ENCODE peak calls at places on chromosome 19, in ten cellular contexts. X is IMR-90; K is hepatocyte; R is GM12864; V is tibial artery; U is neural progenitor cell; G is effector memory CD4-positive, alpha-beta T cell; F is thoracic aorta; O is WERI-Rb-1; E is lower leg skin. Q is an unnamed sample.

GRCh38 chr19:47351545-47351944 is 2.4 kb downstream of the DHX34 start:
- DNase-seq in X (peak; percentile 27), K (no peak), R (no peak), V (no peak), U (peak; percentile 31), G (no peak), F (no peak), O (no peak), E (no peak), Q (no peak)

GRCh38 chr19:28283592-28283991 is 929.4 kb downstream of the UQCRFS1 start:
- DNase-seq in X (no peak), K (no peak), R (no peak), V (no peak), U (no peak), G (no peak), F (no peak), O (no peak), E (no peak), Q (no peak)

GRCh38 chr19:38657633-38658222 is 10.3 kb downstream of the ACTN4 start:
- DNase-seq in X (peak; percentile 89), K (peak; percentile 51), R (no peak), V (no peak), U (peak; percentile 43), G (no peak), F (no peak), O (no peak), E (no peak), Q (no peak)

GRCh38 chr19:28296506-28296905 is 916.4 kb downstream of the UQCRFS1 start:
- DNase-seq in X (no peak), K (no peak), R (no peak), V (no peak), U (no peak), G (no peak), F (no peak), O (no peak), E (no peak), Q (peak; percentile 16)

GRCh38 chr19:35986664-35987570 is 8.1 kb upstream of the SDHAF1 start:
- DNase-seq in X (no peak), K (peak; percentile 34), R (no peak), V (no peak), U (peak; percentile 76), G (no peak), F (no peak), O (peak; percentile 83), E (peak; percentile 88), Q (no peak)

GRCh38 chr19:3136684-3137055 is 837 bp downstream of the GNA15 start:
- DNase-seq in X (no peak), K (no peak), R (no peak), V (no peak), U (no peak), G (no peak), F (no peak), O (no peak), E (no peak), Q (no peak)

GRCh38 chr19:17073869-17074627 is 1.2 kb downstream of the HAUS8 start:
- DNase-seq in X (peak; percentile 16), K (no peak), R (no peak), V (no peak), U (no peak), G (no peak), F (no peak), O (no peak), E (no peak), Q (no peak)

GRCh38 chr19:29724102-29724641 is 9.1 kb upstream of the C19orf12 start:
- DNase-seq in X (peak; percentile 5), K (peak; percentile 46), R (no peak), V (no peak), U (peak; percentile 71), G (no peak), F (no peak), O (peak; percentile 79), E (no peak), Q (no peak)

GRCh38 chr19:40750035-40750284 is 317 bp downstream of the ACTMAP start:
- DNase-seq in X (no peak), K (no peak), R (no peak), V (no peak), U (no peak), G (no peak), F (no peak), O (no peak), E (no peak), Q (no peak)

GRCh38 chr19:35909684-35910035 is 1.6 kb upstream of the TYROBP start:
- DNase-seq in X (no peak), K (no peak), R (no peak), V (no peak), U (no peak), G (no peak), F (no peak), O (no peak), E (no peak), Q (no peak)

GRCh38 chr19:42010245-42011126 is 16.5 kb upstream of the ATP1A3 start:
- DNase-seq in X (peak; percentile 60), K (no peak), R (no peak), V (no peak), U (no peak), G (no peak), F (no peak), O (no peak), E (no peak), Q (no peak)

GRCh38 chr19:30074096-30074495 is 132.1 kb downstream of the URI1 start:
- DNase-seq in X (no peak), K (no peak), R (no peak), V (peak; percentile 6), U (no peak), G (no peak), F (no peak), O (no peak), E (peak; percentile 54), Q (no peak)

GRCh38 chr19:2665103-2665502 is 37.4 kb downstream of the GNG7 start:
- DNase-seq in X (no peak), K (no peak), R (no peak), V (no peak), U (no peak), G (no peak), F (no peak), O (no peak), E (no peak), Q (no peak)

GRCh38 chr19:40524655-40525054 is 52.0 kb upstream of the SHKBP1 start:
- DNase-seq in X (no peak), K (no peak), R (no peak), V (no peak), U (no peak), G (no peak), F (no peak), O (no peak), E (no peak), Q (no peak)

GRCh38 chr19:51594774-51595109 is 23.7 kb downstream of the ZNF175 start:
- DNase-seq in X (peak; percentile 2), K (no peak), R (no peak), V (no peak), U (no peak), G (no peak), F (no peak), O (no peak), E (no peak), Q (no peak)

GRCh38 chr19:51593138-51593890 is 22.2 kb downstream of the ZNF175 start:
- DNase-seq in X (no peak), K (no peak), R (no peak), V (no peak), U (no peak), G (no peak), F (no peak), O (no peak), E (no peak), Q (no peak)

GRCh38 chr19:51595776-51596175 is 24.7 kb downstream of the ZNF175 start:
- DNase-seq in X (no peak), K (no peak), R (no peak), V (no peak), U (no peak), G (no peak), F (no peak), O (no peak), E (no peak), Q (no peak)

GRCh38 chr19:51593969-51594773 is 23.1 kb downstream of the ZNF175 start:
- DNase-seq in X (peak; percentile 97), K (peak; percentile 94), R (peak; percentile 94), V (peak; percentile 99), U (peak; percentile 95), G (peak; percentile 95), F (peak; percentile 86), O (peak; percentile 97), E (peak; percentile 99), Q (peak; percentile 80)

DNA sequence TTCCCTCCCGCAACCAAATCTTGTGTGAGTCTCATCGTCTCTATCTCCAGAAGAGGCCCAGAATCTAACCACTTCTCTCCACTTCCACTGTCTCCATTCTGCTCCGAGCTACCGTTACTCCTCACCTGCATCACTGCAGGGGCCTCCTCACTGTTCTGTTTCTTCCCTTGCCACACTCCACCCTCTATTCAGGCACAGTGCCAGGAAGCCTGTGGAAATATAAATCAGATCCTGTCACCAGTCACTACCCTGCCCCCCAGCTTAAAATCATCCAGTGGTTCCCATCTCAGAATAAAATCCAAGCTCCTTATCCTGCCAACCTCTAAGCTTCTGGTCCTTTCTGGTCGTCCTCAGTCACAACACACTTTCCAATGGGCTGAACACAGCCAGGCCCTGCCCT is 24.1 kb downstream of the ZNF175 start:
- DNase-seq in X (no peak), K (no peak), R (no peak), V (no peak), U (no peak), G (no peak), F (no peak), O (no peak), E (no peak), Q (no peak)
- H3K4me3 ChIP-seq in X (no peak overlapping the region), K (no peak overlapping the region), R (no peak overlapping the region), V (no peak overlapping the region), U (no peak overlapping the region), G (no peak overlapping the region), F (no peak overlapping the region), O (no peak overlapping the region), E (no peak overlapping the region), Q (peak overlapping the region; percentile 92)

GRCh38 chr19:10835089-10835753 is 791 bp downstream of the TMED1 start:
- DNase-seq in X (no peak), K (no peak), R (no peak), V (no peak), U (no peak), G (no peak), F (no peak), O (no peak), E (peak; percentile 89), Q (no peak)
- H3K4me3 ChIP-seq in X (peak overlapping the region; percentile 30), K (no peak overlapping the region), R (peak overlapping the region; percentile 67), V (peak overlapping the region; percentile 69), U (peak overlapping the region; percentile 40), G (peak overlapping the region; percentile 86), F (peak overlapping the region; percentile 93), O (no peak overlapping the region), E (peak overlapping the region; percentile 10), Q (peak overlapping the region; percentile 94)

GRCh38 chr19:18428173-18428836 is 9.1 kb downstream of the SSBP4 start:
- DNase-seq in X (no peak), K (no peak), R (no peak), V (no peak), U (no peak), G (no peak), F (no peak), O (peak; percentile 54), E (no peak), Q (no peak)
- H3K4me3 ChIP-seq in X (no peak overlapping the region), K (no peak overlapping the region), R (no peak overlapping the region), V (peak overlapping the region; percentile 51), U (peak overlapping the region; percentile 65), G (peak overlapping the region; percentile 50), F (peak overlapping the region; percentile 69), O (peak overlapping the region; percentile 44), E (no peak overlapping the region), Q (peak overlapping the region; percentile 71)

DNA sequence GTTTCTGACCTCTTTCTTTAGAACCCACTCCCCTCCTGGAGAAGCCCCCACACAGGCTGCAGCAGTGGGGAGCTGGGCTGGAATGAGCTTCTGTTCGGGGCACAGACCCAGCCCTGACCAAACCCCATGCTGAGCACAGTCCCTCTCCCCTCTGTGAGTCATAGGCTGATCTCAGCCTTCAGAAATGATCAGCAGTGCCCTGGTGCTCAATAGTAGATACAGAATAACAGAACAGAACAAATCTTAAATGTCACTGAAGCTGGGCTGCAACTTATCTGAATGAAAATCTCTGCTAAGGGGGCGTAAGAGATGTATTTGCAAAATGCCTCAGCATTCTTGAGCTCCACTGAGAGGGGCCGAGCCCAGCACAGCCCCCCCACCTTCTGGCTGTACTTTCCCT is 10.0 kb downstream of the ZNF665 start:
- DNase-seq in X (peak; percentile 66), K (no peak), R (no peak), V (no peak), U (no peak), G (no peak), F (no peak), O (no peak), E (no peak), Q (no peak)
- H3K4me3 ChIP-seq in X (no peak overlapping the region), K (no peak overlapping the region), R (no peak overlapping the region), V (no peak overlapping the region), U (no peak overlapping the region), G (no peak overlapping the region), F (no peak overlapping the region), O (no peak overlapping the region), E (no peak overlapping the region), Q (no peak overlapping the region)

Q was measured in SK-N-MC.